ENCODE peak calls at places on chromosomes 4 and X, in nine cellular contexts. Q is tibial artery, L is nephron progenitor cell, D is PC-3, S is foreskin fibroblast, Y is thyroid gland, C is mesothelial cell of epicardium, X is AG09309, B is WTC11. K is an unnamed sample.

GRCh38 chr4:141417387-141417786 is 196.7 kb downstream of the ZNF330 start:
- DNase-seq in D (no peak), Q (no peak), B (no peak), X (no peak), Y (no peak), S (peak), C (no peak), L (no peak), K (no peak)

GRCh38 chrX:149497054-149497453 is 8.1 kb downstream of the IDS start:
- DNase-seq in X (no peak), S (no peak), D (no peak), Y (no peak), Q (no peak), C (no peak), B (no peak), L (no peak), K (no peak)

GRCh38 chr4:119286377-119287002 is 35.4 kb downstream of the FABP2 start:
- DNase-seq in Y (no peak), B (no peak), D (peak), Q (no peak), S (peak), X (peak), L (no peak), C (no peak), K (peak)

GRCh38 chrX:41491267-41492004 is 44.3 kb downstream of the NYX start:
- DNase-seq in D (peak), X (peak), L (no peak), S (peak), Q (no peak), C (no peak), Y (no peak), B (no peak), K (no peak)

GRCh38 chr4:125316391-125316780 is 1.6 kb downstream of the FAT4 start:
- DNase-seq in L (peak), S (no peak), X (no peak), D (peak), Q (peak), Y (peak), C (peak), B (peak), K (peak)

GRCh38 chrX:54560411-54560810 is 30.4 kb downstream of the GNL3L start:
- DNase-seq in L (no peak), C (no peak), Q (no peak), Y (no peak), B (no peak), S (no peak), D (no peak), X (no peak), K (no peak)

GRCh38 chr4:185222598-185222997 is 13.2 kb downstream of the SNX25 start:
- DNase-seq in D (no peak), L (no peak), X (peak), Q (no peak), B (no peak), S (peak), C (no peak), Y (no peak), K (no peak)

GRCh38 chr4:151192556-151193235 is 84.3 kb upstream of the PRSS48 start:
- DNase-seq in C (no peak), D (no peak), S (no peak), Q (no peak), X (no peak), L (no peak), Y (no peak), B (no peak), K (no peak)

DNA sequence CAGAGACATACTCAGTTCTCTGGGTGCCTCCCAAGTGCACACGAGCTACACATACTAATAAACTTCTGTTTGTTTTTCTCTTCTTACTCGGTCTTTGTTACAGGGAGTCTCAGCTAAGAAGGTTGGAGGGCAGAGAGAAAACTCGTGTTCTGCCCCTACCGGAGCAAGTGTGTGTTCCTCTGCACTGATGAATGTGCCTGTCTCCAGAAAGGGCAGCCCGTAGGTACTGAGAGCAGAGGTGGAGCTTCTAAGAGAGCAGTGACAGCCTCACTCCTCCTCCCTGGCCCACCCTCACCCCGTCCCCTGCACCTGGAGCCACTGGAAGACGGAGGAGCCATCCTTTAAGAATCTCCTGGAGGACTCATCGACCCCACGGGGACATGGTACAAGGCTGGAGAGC is 67.6 kb downstream of the MTNR1A start:
- DNase-seq in S (no peak), Q (no peak), C (no peak), D (no peak), Y (no peak), B (no peak), L (no peak), X (no peak), K (no peak)
- TF ChIP-seq CTCF in S (no peak), Q (no peak), C (no peak), D (no peak), Y (no peak), B (no peak), L (no peak), X (no peak), K (no peak)

DNA sequence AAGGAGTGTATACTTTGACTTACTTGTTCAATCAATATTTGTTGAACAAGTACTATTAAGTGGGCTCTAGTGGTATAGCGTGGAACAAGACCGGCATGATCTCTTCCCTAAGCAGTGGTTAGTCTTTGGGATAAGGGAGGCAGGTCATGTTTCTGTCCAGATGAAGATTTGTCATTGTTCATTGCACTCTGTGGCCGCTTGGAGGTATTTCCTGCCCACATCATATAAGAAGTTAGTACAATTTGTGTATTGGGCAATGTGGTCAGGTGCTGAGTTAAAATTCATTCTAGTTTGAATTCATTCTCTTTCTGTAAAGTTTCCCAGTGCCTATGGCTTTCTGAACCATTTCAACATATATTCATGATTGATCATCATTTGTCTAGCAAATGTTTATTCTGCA is 101.1 kb upstream of the SHISA3 start:
- DNase-seq in Y (no peak), B (no peak), Q (no peak), X (no peak), L (no peak), S (no peak), C (no peak), D (peak), K (no peak)
- TF ChIP-seq CTCF in Y (no peak), B (no peak), Q (no peak), X (no peak), L (no peak), S (no peak), C (no peak), D (peak), K (no peak)

GRCh38 chrX:37904833-37905232 is 57.5 kb upstream of the DYNLT3 start:
- DNase-seq in S (no peak), C (no peak), Q (no peak), L (no peak), B (no peak), Y (no peak), X (no peak), D (no peak), K (no peak)

GRCh38 chrX:37906357-37906756 is 59.0 kb upstream of the DYNLT3 start:
- DNase-seq in D (no peak), L (no peak), C (no peak), B (no peak), Y (no peak), Q (no peak), S (no peak), X (no peak), K (no peak)

GRCh38 chrX:37910186-37910585 is 62.8 kb upstream of the DYNLT3 start:
- DNase-seq in Q (no peak), X (no peak), C (no peak), B (no peak), S (no peak), Y (no peak), L (no peak), D (no peak), K (no peak)

GRCh38 chrX:37905436-37906147 is 58.2 kb upstream of the DYNLT3 start:
- DNase-seq in S (peak), Y (no peak), B (peak), L (peak), C (peak), Q (no peak), X (no peak), D (no peak), K (peak)
- TF ChIP-seq CTCF in S (peak), Y (no peak), B (no peak), L (no peak), C (no peak), Q (no peak), X (peak), D (no peak), K (no peak)

GRCh38 chr4:24533364-24533763 is 51.0 kb downstream of the DHX15 start:
- DNase-seq in S (no peak), B (no peak), X (no peak), C (no peak), L (no peak), D (peak), Q (no peak), Y (no peak), K (no peak)
- TF ChIP-seq CTCF in S (no peak), B (no peak), X (no peak), C (no peak), L (no peak), D (no peak), Q (no peak), Y (no peak), K (no peak)

DNA sequence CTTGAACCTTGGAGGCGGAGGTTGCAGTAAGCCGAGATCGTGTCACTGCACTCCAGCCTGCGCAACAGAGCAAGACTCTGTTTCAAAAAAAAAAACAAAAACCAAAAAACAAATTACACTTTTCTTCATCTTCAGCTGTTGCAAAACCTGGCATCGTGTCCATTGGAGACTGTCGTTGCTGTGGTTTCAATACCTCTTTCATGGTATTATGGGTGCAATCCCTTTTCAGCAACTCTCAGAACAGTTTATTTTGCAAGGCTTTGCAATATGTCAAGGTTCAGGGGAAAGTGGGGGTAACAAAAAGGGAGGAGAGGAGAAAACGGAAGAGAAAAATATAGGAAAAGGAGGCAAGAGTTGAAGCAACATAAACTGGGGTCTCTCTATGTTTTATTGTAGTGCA is 40.8 kb downstream of the ARSD start:
- DNase-seq in S (no peak), X (no peak), L (no peak), D (no peak), C (no peak), Y (no peak), Q (no peak), B (no peak), K (no peak)
- TF ChIP-seq CTCF in S (no peak), X (no peak), L (no peak), D (no peak), C (no peak), Y (no peak), Q (no peak), B (no peak), K (no peak)

DNA sequence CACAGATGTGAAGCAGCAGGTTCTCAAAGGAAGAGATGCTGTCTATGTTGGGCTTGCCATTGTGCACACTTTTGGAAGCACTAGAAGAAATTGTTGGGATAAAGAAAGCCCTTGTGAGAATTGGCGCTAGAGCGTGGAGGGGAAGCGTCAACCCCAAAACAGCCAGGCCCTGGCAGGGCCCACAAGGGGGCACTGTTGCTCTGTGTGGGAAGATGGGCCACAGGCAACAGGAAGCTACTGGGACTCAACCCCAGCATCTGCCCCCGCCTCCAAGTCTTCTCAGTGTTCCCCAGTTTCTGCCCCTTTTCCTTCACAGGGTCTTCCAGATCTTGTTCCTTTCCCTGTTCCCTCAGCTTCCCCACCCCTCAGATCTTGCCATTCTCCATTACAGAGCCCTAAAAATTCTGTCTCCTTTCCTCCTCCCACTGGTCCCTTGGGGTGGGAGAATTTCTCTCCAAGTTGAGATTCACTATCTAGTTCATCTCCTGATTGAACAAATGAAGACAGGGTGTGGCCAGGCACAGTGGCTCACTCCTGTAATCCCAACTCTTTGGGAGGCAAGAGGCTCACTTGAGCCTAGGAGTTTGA is 85.5 kb downstream of the STARD8 start:
- DNase-seq in L (peak), X (no peak), Q (peak), B (peak), D (peak), S (peak), Y (peak), C (no peak), K (peak)
- TF ChIP-seq CTCF in L (peak), X (peak), Q (peak), B (peak), D (peak), S (peak), Y (peak), C (peak), K (peak)

GRCh38 chr4:24632011-24632410 is 47.7 kb upstream of the DHX15 start:
- DNase-seq in X (no peak), C (no peak), Q (no peak), Y (no peak), D (peak), S (no peak), L (no peak), B (no peak), K (no peak)
- TF ChIP-seq CTCF in X (no peak), C (no peak), Q (no peak), Y (no peak), D (no peak), S (no peak), L (no peak), B (no peak), K (no peak)